ENCODE peak calls at places on chromosomes 6 and 20, in seven cellular contexts. J is uterus, D is tibial nerve, O is heart left ventricle, P is HCT116, H is right lobe of liver, G is stomach. K is an unnamed sample.

GRCh38 chr6:165223736-165224135 is 85.7 kb downstream of the C6orf118 start:
- DNase-seq in O (no peak), D (no peak), P (no peak), J (no peak), H (no peak), G (no peak), K (no peak)

GRCh38 chr6:12490904-12491571 is 200.9 kb downstream of the EDN1 start:
- DNase-seq in J (peak; percentile 18), P (no peak), H (no peak), O (no peak), G (no peak), D (no peak), K (no peak)

GRCh38 chr6:161100072-161100471 is 108.5 kb downstream of the MAP3K4 start:
- DNase-seq in H (no peak), G (no peak), O (no peak), D (no peak), J (no peak), P (no peak), K (no peak)

GRCh38 chr6:3913077-3913957 is 64.1 kb downstream of the FAM50B start:
- DNase-seq in O (peak; percentile 85), H (peak; percentile 37), D (peak; percentile 40), G (peak; percentile 77), J (peak; percentile 92), P (peak; percentile 69), K (peak; percentile 73)

GRCh38 chr6:111430605-111431378 is 52.2 kb downstream of the REV3L start:
- DNase-seq in O (no peak), J (peak; percentile 37), P (no peak), G (no peak), D (no peak), H (no peak), K (no peak)

GRCh38 chr6:152503541-152503940 is 133.6 kb downstream of the SYNE1 start:
- DNase-seq in D (no peak), O (no peak), P (no peak), J (no peak), G (no peak), H (no peak), K (no peak)

GRCh38 chr6:15709665-15710269 is 46.9 kb upstream of the DTNBP1 start:
- DNase-seq in D (no peak), H (no peak), P (no peak), O (no peak), G (no peak), J (no peak), K (no peak)

GRCh38 chr6:82076855-82077254 is 170.7 kb downstream of the IBTK start:
- DNase-seq in G (no peak), J (no peak), P (no peak), D (no peak), O (no peak), H (no peak), K (no peak)

GRCh38 chr6:48917233-48917632 is 545.8 kb downstream of the MMUT start:
- DNase-seq in G (no peak), O (no peak), P (no peak), H (no peak), J (no peak), D (no peak), K (no peak)

GRCh38 chr6:142752348-142752747 is 192.6 kb downstream of the HIVEP2 start:
- DNase-seq in P (no peak), G (no peak), H (no peak), O (no peak), J (no peak), D (no peak), K (no peak)

GRCh38 chr6:44228836-44229235 is 5.4 kb downstream of the SLC29A1 start:
- DNase-seq in H (no peak), O (no peak), D (no peak), J (no peak), G (no peak), P (no peak), K (no peak)

GRCh38 chr6:14799928-14800327 is 445.9 kb upstream of the JARID2 start:
- DNase-seq in J (peak; percentile 55), P (peak; percentile 89), H (peak; percentile 61), D (no peak), G (peak; percentile 59), O (peak; percentile 80), K (peak; percentile 59)

GRCh38 chr6:11634110-11634509 is 96.6 kb downstream of the TMEM170B start:
- DNase-seq in J (no peak), P (no peak), O (no peak), D (no peak), H (no peak), G (no peak), K (no peak)

GRCh38 chr20:46004813-46005505 is 3.7 kb upstream of the MMP9 start:
- DNase-seq in D (no peak), J (no peak), O (peak; percentile 57), H (no peak), G (peak; percentile 47), P (no peak), K (peak; percentile 45)

GRCh38 chr6:11685411-11686093 is 93.1 kb downstream of the ADTRP start:
- DNase-seq in D (no peak), H (no peak), G (no peak), J (no peak), P (peak; percentile 36), O (no peak), K (no peak)

GRCh38 chr20:35192071-35192872 is 20.4 kb downstream of the PROCR start:
- DNase-seq in P (no peak), G (no peak), O (no peak), J (no peak), D (no peak), H (peak; percentile 44), K (no peak)
- TF ChIP-seq POLR2A in P (no peak), G (no peak), O (no peak), J (no peak), D (no peak), H (no peak), K (no peak)

GRCh38 chr20:56607061-56607704 is 21.9 kb upstream of the TFAP2C start:
- DNase-seq in H (no peak), D (no peak), O (no peak), J (no peak), G (no peak), P (no peak), K (no peak)
- H3K4me1 ChIP-seq in H (no peaks in the 10 kb centered on the region), D (no peaks in the 10 kb centered on the region), O (no peaks in the 10 kb centered on the region), J (no peaks in the 10 kb centered on the region), G (no peaks in the 10 kb centered on the region), P (peaks cover 24% of the 10 kb centered on the region), K (no peaks in the 10 kb centered on the region)

GRCh38 chr6:52553719-52554118 is 23.1 kb downstream of the TRAM2 start:
- DNase-seq in J (no peak), O (no peak), P (no peak), G (no peak), H (no peak), D (no peak), K (no peak)

GRCh38 chr6:52550014-52550575 is 26.8 kb downstream of the TRAM2 start:
- DNase-seq in P (no peak), G (no peak), D (no peak), O (no peak), J (no peak), H (no peak), K (no peak)

GRCh38 chr6:52553158-52553557 is 23.7 kb downstream of the TRAM2 start:
- DNase-seq in D (no peak), P (no peak), G (no peak), O (no peak), J (no peak), H (no peak), K (no peak)

GRCh38 chr6:52551483-52552277 is 25.2 kb downstream of the TRAM2 start:
- DNase-seq in P (no peak), H (peak; percentile 79), O (peak; percentile 62), G (peak; percentile 86), J (peak; percentile 40), D (no peak), K (peak; percentile 79)

GRCh38 chr6:52552278-52552643 is 24.6 kb downstream of the TRAM2 start:
- DNase-seq in G (no peak), O (no peak), P (no peak), J (no peak), H (no peak), D (no peak), K (no peak)
- H3K36me3 ChIP-seq in G (no peaks in the 10 kb centered on the region), O (no peaks in the 10 kb centered on the region), P (no peaks in the 10 kb centered on the region), J (no peaks in the 10 kb centered on the region), H (no peaks in the 10 kb centered on the region), D (no peaks in the 10 kb centered on the region), K (no peaks in the 10 kb centered on the region)

GRCh38 chr6:148746363-148747144 is at the start of gene UST:
- DNase-seq in J (peak; percentile 93), O (peak; percentile 81), G (peak; percentile 59), D (peak; percentile 76), H (peak; percentile 44), P (peak; percentile 64), K (peak; percentile 77)
- TF ChIP-seq POLR2A in J (peak; percentile 65), O (peak; percentile 44), G (no peak), D (peak; percentile 87), H (peak; percentile 25), P (no peak), K (peak; percentile 20)

DNA sequence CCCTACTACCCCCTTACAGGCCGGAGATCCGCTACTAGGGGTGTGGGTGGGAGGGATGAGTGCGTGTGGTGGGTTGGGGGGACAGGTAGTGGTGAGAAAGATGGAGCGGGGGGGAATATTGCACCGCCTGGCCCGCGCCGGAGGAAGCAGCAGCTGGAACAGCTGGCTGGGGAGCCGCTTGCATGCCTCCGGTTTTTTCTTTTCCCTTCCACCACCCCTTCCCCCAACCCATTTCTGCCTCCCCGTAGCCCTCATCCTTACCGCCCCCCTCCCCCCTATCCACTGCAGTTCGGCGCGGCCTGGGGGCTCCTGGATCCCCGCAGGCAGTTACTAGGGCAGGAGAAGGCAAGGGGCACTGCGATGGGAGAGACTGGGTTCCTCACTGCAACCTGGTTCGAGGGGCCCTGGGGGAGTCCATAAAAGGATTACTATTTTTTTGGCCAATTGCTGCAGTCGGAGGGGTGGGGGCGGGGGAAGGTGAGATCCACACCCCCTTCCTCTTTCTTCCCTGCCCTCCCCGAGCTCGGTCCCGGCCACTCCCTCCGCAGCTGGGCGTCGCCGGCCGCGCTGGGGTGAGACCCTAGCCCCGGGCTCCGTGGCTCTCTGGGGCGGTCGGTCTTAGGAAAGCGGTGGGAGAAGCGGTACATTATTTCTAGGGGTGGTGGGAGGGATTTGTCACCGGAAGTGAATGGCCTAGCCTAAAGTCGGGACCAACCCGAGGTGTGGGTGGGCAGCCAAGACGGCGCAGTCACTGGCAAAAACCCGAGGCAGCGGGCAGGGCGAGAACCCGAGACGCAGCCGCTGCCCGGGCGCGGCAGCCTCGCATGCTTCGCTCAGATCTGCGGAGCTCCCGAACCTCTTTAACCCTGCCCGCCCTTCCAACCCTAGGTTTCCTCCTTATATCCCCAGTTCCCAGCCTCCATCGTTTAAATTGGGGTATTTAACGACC is 823 bp upstream of the TBCC start:
- DNase-seq in H (peak; percentile 86), G (peak; percentile 72), P (peak; percentile 74), D (peak; percentile 62), O (peak; percentile 87), J (peak; percentile 89), K (peak; percentile 87)
- H3K4me1 ChIP-seq in H (peaks cover 15% of the 10 kb centered on the region), G (peaks cover 48% of the 10 kb centered on the region), P (peaks cover 19% of the 10 kb centered on the region), D (peaks cover 29% of the 10 kb centered on the region), O (peaks cover 24% of the 10 kb centered on the region), J (peaks cover 9% of the 10 kb centered on the region), K (peaks cover 29% of the 10 kb centered on the region)

GRCh38 chr20:13753436-13754036 is 31.2 kb downstream of the ESF1 start:
- DNase-seq in H (no peak), J (no peak), D (no peak), O (no peak), P (no peak), G (no peak), K (no peak)
- H3K36me3 ChIP-seq in H (peaks cover 11% of the 10 kb centered on the region), J (no peaks in the 10 kb centered on the region), D (no peaks in the 10 kb centered on the region), O (no peaks in the 10 kb centered on the region), P (peaks cover 24% of the 10 kb centered on the region), G (peaks cover 4% of the 10 kb centered on the region), K (no peaks in the 10 kb centered on the region)

DNA sequence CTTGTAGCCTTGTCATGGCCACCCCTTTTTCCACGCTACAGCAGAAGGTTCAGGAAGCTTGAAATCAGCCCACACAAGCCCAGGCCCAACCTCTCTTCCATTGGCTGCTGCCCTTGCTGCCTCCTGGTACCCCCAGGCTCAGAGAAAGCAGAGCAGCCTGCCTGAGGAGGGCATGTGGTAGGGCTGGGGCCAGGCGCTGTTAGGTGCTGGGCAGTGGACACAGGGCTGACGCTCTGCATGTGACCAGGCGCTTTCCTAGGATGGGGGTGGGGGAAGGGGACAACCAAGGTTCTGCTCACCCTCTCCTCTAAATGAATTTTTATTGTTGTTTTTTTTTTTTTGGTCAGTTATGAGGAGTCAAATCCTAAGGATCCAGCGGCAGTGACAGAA is 36.3 kb upstream of the ID1 start:
- DNase-seq in D (no peak), H (no peak), G (no peak), O (no peak), J (no peak), P (no peak), K (no peak)
- TF ChIP-seq POLR2A in D (no peak), H (no peak), G (no peak), O (no peak), J (no peak), P (no peak), K (no peak)